ENCODE peak calls at places on chromosomes 12 and 14, in eight cellular contexts. Q is WERI-Rb-1; M is BJ; Z is Kasumi-1; S is effector memory CD8-positive, alpha-beta T cell; W is GM12865; R is renal cortical epithelial cell; I is heart right ventricle. Y is an unnamed sample.
A peak's percentile ranks its signal among the peaks of the same experiment; 100 is the strongest.

GRCh38 chr12:99769581-99769980 is 122.0 kb downstream of the GARIN6 start:
- DNase-seq in Q (no peak), M (no peak), Z (no peak), S (no peak), W (no peak), R (no peak), I (no peak), Y (no peak)

GRCh38 chr12:43370299-43370698 is 181.7 kb downstream of the ADAMTS20 start:
- DNase-seq in Q (no peak), M (no peak), Z (no peak), S (no peak), W (no peak), R (peak; percentile 90), I (no peak), Y (peak; percentile 87)

GRCh38 chr12:9134981-9135628 is 19.4 kb upstream of the A2M start:
- DNase-seq in Q (no peak), M (no peak), Z (no peak), S (no peak), W (peak; percentile 57), R (peak; percentile 2), I (no peak), Y (no peak)

GRCh38 chr14:99063620-99064225 is 208.3 kb downstream of the BCL11B start:
- DNase-seq in Q (no peak), M (no peak), Z (no peak), S (no peak), W (no peak), R (peak; percentile 87), I (no peak), Y (no peak)

GRCh38 chr14:92408186-92408585 is 85.2 kb downstream of the SLC24A4 start:
- DNase-seq in Q (no peak), M (no peak), Z (no peak), S (no peak), W (no peak), R (peak; percentile 34), I (no peak), Y (peak; percentile 25)

GRCh38 chr14:88987516-88987915 is 163.1 kb downstream of the TTC8 start:
- DNase-seq in Q (no peak), M (no peak), Z (no peak), S (no peak), W (no peak), R (peak; percentile 72), I (no peak), Y (no peak)

GRCh38 chr12:28409892-28410291 is 219.6 kb downstream of the CCDC91 start:
- DNase-seq in Q (no peak), M (no peak), Z (no peak), S (no peak), W (no peak), R (no peak), I (no peak), Y (peak; percentile 72)

GRCh38 chr12:104307655-104308000 is 4.1 kb downstream of the EID3 start:
- DNase-seq in Q (no peak), M (no peak), Z (no peak), S (no peak), W (no peak), R (no peak), I (no peak), Y (no peak)

GRCh38 chr12:80165741-80166140 is 66.4 kb downstream of the OTOGL start:
- DNase-seq in Q (peak; percentile 67), M (no peak), Z (no peak), S (no peak), W (no peak), R (no peak), I (no peak), Y (no peak)

GRCh38 chr12:59698599-59698998 is 102.8 kb downstream of the SLC16A7 start:
- DNase-seq in Q (no peak), M (peak; percentile 44), Z (no peak), S (no peak), W (no peak), R (peak; percentile 52), I (no peak), Y (peak; percentile 95)

GRCh38 chr12:106583578-106584103 is 837 bp downstream of the RFX4 start:
- DNase-seq in Q (no peak), M (no peak), Z (no peak), S (no peak), W (no peak), R (no peak), I (no peak), Y (peak; percentile 6)

GRCh38 chr14:76386922-76387782 is 11.2 kb downstream of the ESRRB start:
- DNase-seq in Q (peak; percentile 79), M (no peak), Z (peak; percentile 75), S (peak; percentile 43), W (peak; percentile 71), R (peak; percentile 42), I (peak; percentile 64), Y (peak; percentile 40)

GRCh38 chr12:113852695-113853490 is 113.2 kb downstream of the RBM19 start:
- DNase-seq in Q (no peak), M (no peak), Z (peak; percentile 55), S (no peak), W (no peak), R (no peak), I (no peak), Y (no peak)

GRCh38 chr14:88616697-88617096 is 53.9 kb downstream of the ZC3H14 start:
- DNase-seq in Q (no peak), M (no peak), Z (no peak), S (no peak), W (no peak), R (no peak), I (no peak), Y (no peak)

GRCh38 chr12:131511391-131511802 is 199.5 kb upstream of the SFSWAP start:
- DNase-seq in Q (no peak), M (no peak), Z (peak; percentile 97), S (peak; percentile 43), W (peak; percentile 85), R (peak; percentile 16), I (no peak), Y (no peak)

GRCh38 chr12:111887916-111888745 is 46.1 kb downstream of the MAPKAPK5 start:
- DNase-seq in Q (no peak), M (no peak), Z (no peak), S (no peak), W (no peak), R (no peak), I (no peak), Y (no peak)

GRCh38 chr12:96400631-96401060 is 407 bp upstream of the CDK17 start:
- DNase-seq in Q (no peak), M (no peak), Z (peak; percentile 50), S (no peak), W (no peak), R (peak; percentile 40), I (no peak), Y (no peak)

GRCh38 chr14:68820999-68821683 is 28.3 kb upstream of the ZFP36L1 start:
- DNase-seq in Q (no peak), M (no peak), Z (no peak), S (peak; percentile 37), W (peak; percentile 93), R (peak; percentile 33), I (no peak), Y (no peak)

GRCh38 chr14:104749111-104749649 is 3.8 kb upstream of the SIVA1 start:
- DNase-seq in Q (peak; percentile 72), M (peak; percentile 21), Z (no peak), S (no peak), W (no peak), R (peak; percentile 73), I (no peak), Y (no peak)

GRCh38 chr12:95859344-95859816 is 628 bp downstream of the SNRPF start:
- DNase-seq in Q (no peak), M (no peak), Z (peak; percentile 36), S (no peak), W (peak; percentile 44), R (peak; percentile 48), I (no peak), Y (peak; percentile 42)

GRCh38 chr12:54840293-54840692 is 14.0 kb upstream of the MUCL1 start:
- DNase-seq in Q (no peak), M (no peak), Z (no peak), S (no peak), W (no peak), R (no peak), I (no peak), Y (no peak)

GRCh38 chr12:12032260-12032761 is 38.4 kb upstream of the BCL2L14 start:
- DNase-seq in Q (no peak), M (no peak), Z (no peak), S (no peak), W (peak; percentile 79), R (no peak), I (no peak), Y (no peak)

GRCh38 chr14:47993883-47994282 is 318.5 kb upstream of the MDGA2 start:
- DNase-seq in Q (no peak), M (no peak), Z (no peak), S (no peak), W (no peak), R (no peak), I (no peak), Y (no peak)

GRCh38 chr12:80230068-80230467 is 130.7 kb downstream of the OTOGL start:
- DNase-seq in Q (no peak), M (no peak), Z (peak; percentile 46), S (no peak), W (no peak), R (peak; percentile 14), I (peak; percentile 8), Y (no peak)

GRCh38 chr12:132020292-132020691 is 70.5 kb downstream of the EP400 start:
- DNase-seq in Q (no peak), M (no peak), Z (no peak), S (no peak), W (no peak), R (no peak), I (no peak), Y (no peak)

GRCh38 chr12:56221233-56221756 is 427 bp downstream of the RNF41 start:
- DNase-seq in Q (no peak), M (no peak), Z (no peak), S (no peak), W (no peak), R (peak; percentile 65), I (peak; percentile 58), Y (peak; percentile 69)

GRCh38 chr14:93994919-93995682 is 2.0 kb upstream of the CCDC197 start:
- DNase-seq in Q (no peak), M (no peak), Z (no peak), S (no peak), W (no peak), R (peak; percentile 88), I (peak; percentile 59), Y (peak; percentile 84)

Y was measured in amniotic epithelial cell.